ENCODE peak calls at places on chromosomes 6 and 20, in five cellular contexts. R is caudate nucleus, P is left cardiac atrium, J is ELR, Q is EL. U is an unnamed sample.

GRCh38 chr6:97726378-97726777 is 443.4 kb upstream of the MMS22L start:
- DNase-seq in J (no peak), Q (no peak), P (no peak), R (no peak), U (peak)

GRCh38 chr20:54570561-54570960 is 95.2 kb downstream of the DOK5 start:
- DNase-seq in J (no peak), P (no peak), R (no peak), Q (no peak), U (no peak)

GRCh38 chr6:14889172-14889571 is 356.7 kb upstream of the JARID2 start:
- DNase-seq in Q (no peak), P (no peak), R (no peak), J (peak), U (no peak)

GRCh38 chr6:6694825-6695710 is 106.5 kb downstream of the LY86 start:
- DNase-seq in R (no peak), J (no peak), Q (no peak), P (peak), U (no peak)

GRCh38 chr6:69732640-69733039 is 64.2 kb downstream of the LMBRD1 start:
- DNase-seq in Q (peak), P (no peak), J (peak), R (no peak), U (no peak)

GRCh38 chr6:125658759-125659431 is 90.5 kb upstream of the HEY2 start:
- DNase-seq in P (no peak), R (no peak), J (no peak), Q (peak), U (peak)

GRCh38 chr20:53981752-53982437 is 88.5 kb downstream of the BCAS1 start:
- DNase-seq in J (peak), Q (no peak), R (no peak), P (no peak), U (no peak)

GRCh38 chr6:116557863-116558262 is 4.3 kb downstream of the CALHM4 start:
- DNase-seq in R (no peak), J (peak), Q (peak), P (peak), U (no peak)

U was measured in mesendoderm.